ENCODE peak calls at places on chromosomes 3 and 15, in seven cellular contexts. O is GM23248, Y is hypothalamus, J is T-cell, L is neural progenitor cell, F is NCI-H1105, D is kidney. N is an unnamed sample.
A peak's percentile ranks its signal among the peaks of the same experiment; 100 is the strongest.

GRCh38 chr3:162082516-162082915 is 585.9 kb downstream of the OTOL1 start:
- DNase-seq in Y (no peak), D (no peak), O (no peak), F (no peak), J (no peak), L (no peak), N (no peak)

GRCh38 chr3:24678441-24678865 is 183.8 kb upstream of the THRB start:
- DNase-seq in O (peak; percentile 90), L (no peak), F (no peak), J (no peak), Y (no peak), D (no peak), N (no peak)

GRCh38 chr15:43702701-43703433 is 9.2 kb downstream of the CKMT1A start:
- DNase-seq in Y (no peak), L (no peak), O (no peak), F (no peak), D (no peak), J (no peak), N (no peak)

GRCh38 chr15:74869726-74870407 is 3.3 kb downstream of the SCAMP2 start:
- DNase-seq in J (no peak), D (no peak), O (peak; percentile 29), L (no peak), Y (no peak), F (no peak), N (no peak)

GRCh38 chr15:66923438-66923881 is 141.9 kb upstream of the SMAD3 start:
- DNase-seq in L (peak; percentile 72), D (no peak), F (peak; percentile 17), O (peak; percentile 20), J (peak; percentile 17), Y (no peak), N (no peak)

GRCh38 chr15:35444557-35445204 is 101.3 kb downstream of the DPH6 start:
- DNase-seq in J (no peak), F (no peak), O (peak; percentile 67), D (no peak), Y (no peak), L (peak; percentile 65), N (no peak)

GRCh38 chr15:69634860-69635259 is 182.2 kb downstream of the RPLP1 start:
- DNase-seq in J (no peak), O (no peak), L (no peak), F (no peak), D (no peak), Y (no peak), N (no peak)

GRCh38 chr3:101635954-101636798 is 40.8 kb downstream of the ZBTB11 start:
- DNase-seq in J (peak; percentile 60), D (no peak), O (peak; percentile 66), Y (no peak), F (peak; percentile 20), L (peak; percentile 77), N (peak; percentile 66)

GRCh38 chr3:25962255-25962654 is 172.4 kb downstream of the OXSM start:
- DNase-seq in J (no peak), F (no peak), Y (no peak), O (no peak), D (no peak), L (peak; percentile 47), N (no peak)

GRCh38 chr3:54850484-54851003 is 77.3 kb downstream of the LRTM1 start:
- DNase-seq in O (no peak), F (no peak), D (no peak), J (no peak), Y (no peak), L (no peak), N (no peak)

GRCh38 chr15:81516012-81516411 is 142.0 kb upstream of the TMC3 start:
- DNase-seq in Y (no peak), J (no peak), O (peak; percentile 57), F (no peak), L (no peak), D (no peak), N (no peak)

GRCh38 chr15:90749754-90750153 is 32.6 kb downstream of the BLM start:
- DNase-seq in J (no peak), F (no peak), L (no peak), D (no peak), Y (no peak), O (no peak), N (no peak)

GRCh38 chr3:66463734-66464511 is 36.9 kb downstream of the LRIG1 start:
- DNase-seq in L (no peak), D (no peak), Y (no peak), J (no peak), F (no peak), O (no peak), N (no peak)

GRCh38 chr15:74275957-74276356 is 39.8 kb downstream of the CCDC33 start:
- DNase-seq in L (peak; percentile 32), O (no peak), F (no peak), Y (no peak), J (no peak), D (no peak), N (no peak)

GRCh38 chr3:69359916-69360315 is 26.0 kb downstream of the FRMD4B start:
- DNase-seq in D (no peak), O (no peak), Y (no peak), L (no peak), F (no peak), J (no peak), N (no peak)

GRCh38 chr3:5017953-5018531 is 38.8 kb downstream of the BHLHE40 start:
- DNase-seq in J (no peak), F (no peak), O (peak; percentile 88), D (no peak), Y (no peak), L (peak; percentile 53), N (no peak)

N was measured in effector memory CD8-positive, alpha-beta T cell.